ENCODE peak calls at places on chromosomes 12 and 14, in nine cellular contexts. P, Z, X, M, A, Q, U, K and D are unnamed samples.

GRCh38 chr14:89444536-89445125 is 27.6 kb upstream of the FOXN3 start:
- DNase-seq in Z (no peak), U (no peak), A (no peak), K (no peak), M (no peak), X (no peak), P (no peak), Q (no peak), D (no peak)

GRCh38 chr14:104690266-104690711 is 871 bp downstream of the INF2 start:
- DNase-seq in Z (no peak), P (no peak), A (no peak), X (no peak), Q (no peak), U (no peak), M (no peak), K (no peak), D (no peak)

GRCh38 chr12:132588821-132589669 is 21.3 kb downstream of the LRCOL1 start:
- DNase-seq in X (no peak), P (no peak), K (no peak), M (no peak), Q (no peak), Z (no peak), U (no peak), A (no peak), D (no peak)

GRCh38 chr14:21795456-21795855 is 121.8 kb upstream of the OR4E1 start:
- DNase-seq in P (no peak), K (no peak), Q (no peak), X (no peak), A (no peak), M (no peak), Z (no peak), U (no peak), D (no peak)

GRCh38 chr14:101408077-101408831 is 153.0 kb upstream of the DIO3 start:
- DNase-seq in P (peak), Q (no peak), Z (no peak), U (no peak), K (no peak), X (no peak), M (no peak), A (peak), D (peak)

GRCh38 chr12:70719672-70720420 is 82.6 kb upstream of the PTPRB start:
- DNase-seq in P (peak), K (peak), M (peak), X (no peak), U (peak), A (peak), Q (peak), Z (peak), D (peak)

GRCh38 chr14:39988939-39989338 is 556.7 kb upstream of the FBXO33 start:
- DNase-seq in P (no peak), U (no peak), K (peak), Z (peak), Q (no peak), M (no peak), A (peak), X (peak), D (no peak)

GRCh38 chr12:988616-989015 is 2.4 kb upstream of the ERC1 start:
- DNase-seq in Q (no peak), U (no peak), A (no peak), K (no peak), Z (no peak), P (no peak), M (no peak), X (no peak), D (no peak)

GRCh38 chr12:57276935-57277563 is 26.1 kb upstream of the STAC3 start:
- DNase-seq in A (peak), X (no peak), Z (peak), Q (peak), P (peak), U (no peak), M (no peak), K (no peak), D (no peak)

GRCh38 chr14:104109731-104110361 is 24.3 kb downstream of the ASPG start:
- DNase-seq in K (no peak), Z (no peak), X (no peak), P (no peak), M (peak), U (peak), A (no peak), Q (no peak), D (no peak)

GRCh38 chr12:124503305-124503704 is 64.1 kb downstream of the NCOR2 start:
- DNase-seq in Z (no peak), U (no peak), A (no peak), K (no peak), X (no peak), P (no peak), M (no peak), Q (no peak), D (no peak)